ENCODE peak calls at places on chromosomes 4 and X, in five cellular contexts. One of them, this sample, is unnamed.

GRCh38 chr4:42819863-42820514 is 72.5 kb upstream of the GRXCR1 start:
- ATAC-seq in left ventricle myocardium superior: no peak
- ATAC-seq in pancreas: no peak
- ATAC-seq in activated CD8-positive, alpha-beta memory T cell treated with anti-CD3 and anti-CD28 coated beads, Interleukin-2, amount 10 ng/mL, durations not matched to agents 7 days and 5 days: no peak
- ATAC-seq in gastroesophageal sphincter: no peak
- ATAC-seq in this sample: no peak

GRCh38 chrX:15465896-15466651 is 27.1 kb downstream of the PIR start:
- ATAC-seq in left ventricle myocardium superior: peak; percentile 57
- ATAC-seq in pancreas: no peak
- ATAC-seq in activated CD8-positive, alpha-beta memory T cell treated with anti-CD3 and anti-CD28 coated beads, Interleukin-2, amount 10 ng/mL, durations not matched to agents 7 days and 5 days: no peak
- ATAC-seq in gastroesophageal sphincter: peak; percentile 42
- ATAC-seq in this sample: no peak

GRCh38 chr4:145326491-145326890 is 146.1 kb upstream of the OTUD4 start:
- ATAC-seq in left ventricle myocardium superior: no peak
- ATAC-seq in pancreas: no peak
- ATAC-seq in activated CD8-positive, alpha-beta memory T cell treated with anti-CD3 and anti-CD28 coated beads, Interleukin-2, amount 10 ng/mL, durations not matched to agents 7 days and 5 days: no peak
- ATAC-seq in gastroesophageal sphincter: no peak
- ATAC-seq in this sample: no peak

GRCh38 chr4:84379881-84380618 is 119.0 kb downstream of the NKX6-1 start:
- ATAC-seq in left ventricle myocardium superior: no peak
- ATAC-seq in pancreas: no peak
- ATAC-seq in activated CD8-positive, alpha-beta memory T cell treated with anti-CD3 and anti-CD28 coated beads, Interleukin-2, amount 10 ng/mL, durations not matched to agents 7 days and 5 days: no peak
- ATAC-seq in gastroesophageal sphincter: no peak
- ATAC-seq in this sample: no peak

GRCh38 chr4:38313999-38314561 is 349.9 kb upstream of the KLF3 start:
- ATAC-seq in left ventricle myocardium superior: peak; percentile 7
- ATAC-seq in pancreas: no peak
- ATAC-seq in activated CD8-positive, alpha-beta memory T cell treated with anti-CD3 and anti-CD28 coated beads, Interleukin-2, amount 10 ng/mL, durations not matched to agents 7 days and 5 days: no peak
- ATAC-seq in gastroesophageal sphincter: no peak
- ATAC-seq in this sample: no peak

GRCh38 chrX:9921407-9921806 is 45.8 kb upstream of the CLDN34 start:
- ATAC-seq in left ventricle myocardium superior: no peak
- ATAC-seq in pancreas: no peak
- ATAC-seq in activated CD8-positive, alpha-beta memory T cell treated with anti-CD3 and anti-CD28 coated beads, Interleukin-2, amount 10 ng/mL, durations not matched to agents 7 days and 5 days: no peak
- ATAC-seq in gastroesophageal sphincter: no peak
- ATAC-seq in this sample: no peak

GRCh38 chr4:119525771-119526712 is 102.6 kb downstream of the PDE5A start:
- ATAC-seq in left ventricle myocardium superior: peak; percentile 26
- ATAC-seq in pancreas: no peak
- ATAC-seq in activated CD8-positive, alpha-beta memory T cell treated with anti-CD3 and anti-CD28 coated beads, Interleukin-2, amount 10 ng/mL, durations not matched to agents 7 days and 5 days: no peak
- ATAC-seq in gastroesophageal sphincter: peak; percentile 42
- ATAC-seq in this sample: no peak

GRCh38 chr4:168717852-168718251 is 221.0 kb downstream of the PALLD start:
- ATAC-seq in left ventricle myocardium superior: peak; percentile 94
- ATAC-seq in pancreas: no peak
- ATAC-seq in activated CD8-positive, alpha-beta memory T cell treated with anti-CD3 and anti-CD28 coated beads, Interleukin-2, amount 10 ng/mL, durations not matched to agents 7 days and 5 days: no peak
- ATAC-seq in gastroesophageal sphincter: peak; percentile 88
- ATAC-seq in this sample: no peak

GRCh38 chr4:37865450-37865849 is 25.4 kb upstream of the TBC1D1 start:
- ATAC-seq in left ventricle myocardium superior: peak; percentile 82
- ATAC-seq in pancreas: no peak
- ATAC-seq in activated CD8-positive, alpha-beta memory T cell treated with anti-CD3 and anti-CD28 coated beads, Interleukin-2, amount 10 ng/mL, durations not matched to agents 7 days and 5 days: no peak
- ATAC-seq in gastroesophageal sphincter: peak; percentile 55
- ATAC-seq in this sample: no peak

GRCh38 chr4:94827481-94828110 is 69.8 kb downstream of the BMPR1B start:
- ATAC-seq in left ventricle myocardium superior: no peak
- ATAC-seq in pancreas: no peak
- ATAC-seq in activated CD8-positive, alpha-beta memory T cell treated with anti-CD3 and anti-CD28 coated beads, Interleukin-2, amount 10 ng/mL, durations not matched to agents 7 days and 5 days: no peak
- ATAC-seq in gastroesophageal sphincter: peak; percentile 50
- ATAC-seq in this sample: no peak

GRCh38 chrX:20352504-20352903 is 85.8 kb upstream of the RPS6KA3 start:
- ATAC-seq in left ventricle myocardium superior: no peak
- ATAC-seq in pancreas: no peak
- ATAC-seq in activated CD8-positive, alpha-beta memory T cell treated with anti-CD3 and anti-CD28 coated beads, Interleukin-2, amount 10 ng/mL, durations not matched to agents 7 days and 5 days: peak; percentile 27
- ATAC-seq in gastroesophageal sphincter: no peak
- ATAC-seq in this sample: no peak

GRCh38 chr4:41015031-41015675 is 199.2 kb downstream of the APBB2 start:
- ATAC-seq in left ventricle myocardium superior: peak; percentile 21
- ATAC-seq in pancreas: no peak
- ATAC-seq in activated CD8-positive, alpha-beta memory T cell treated with anti-CD3 and anti-CD28 coated beads, Interleukin-2, amount 10 ng/mL, durations not matched to agents 7 days and 5 days: no peak
- ATAC-seq in gastroesophageal sphincter: no peak
- ATAC-seq in this sample: no peak

GRCh38 chrX:153226344-153227190 is 47.5 kb downstream of the MAGEA1 start:
- ATAC-seq in left ventricle myocardium superior: no peak
- ATAC-seq in pancreas: peak; percentile 39
- ATAC-seq in activated CD8-positive, alpha-beta memory T cell treated with anti-CD3 and anti-CD28 coated beads, Interleukin-2, amount 10 ng/mL, durations not matched to agents 7 days and 5 days: no peak
- ATAC-seq in gastroesophageal sphincter: peak; percentile 65
- ATAC-seq in this sample: no peak

GRCh38 chr4:6742989-6743388 is 27.0 kb downstream of the BLOC1S4 start:
- ATAC-seq in left ventricle myocardium superior: no peak
- ATAC-seq in pancreas: no peak
- ATAC-seq in activated CD8-positive, alpha-beta memory T cell treated with anti-CD3 and anti-CD28 coated beads, Interleukin-2, amount 10 ng/mL, durations not matched to agents 7 days and 5 days: no peak
- ATAC-seq in gastroesophageal sphincter: no peak
- ATAC-seq in this sample: no peak

GRCh38 chr4:28225005-28225404 is 1364.4 kb downstream of the STIM2 start:
- ATAC-seq in left ventricle myocardium superior: no peak
- ATAC-seq in pancreas: peak; percentile 71
- ATAC-seq in activated CD8-positive, alpha-beta memory T cell treated with anti-CD3 and anti-CD28 coated beads, Interleukin-2, amount 10 ng/mL, durations not matched to agents 7 days and 5 days: no peak
- ATAC-seq in gastroesophageal sphincter: no peak
- ATAC-seq in this sample: no peak

This sample was measured in stimulated activated memory B cell treated with anti-CD40 and anti-IgM and Interleukin-4, amounts not matched to agents 10 μg/mL and 1 μg/mL and 100 μg/mL, for 72 hours.